ENCODE peak calls at places on chromosome 12, in eight cellular contexts. I, X, T, Q, C, G, R and V are unnamed samples. For H3K27me3, the result is how much of the 10 kb centered on the place peaks cover.

GRCh38 chr12:92302041-92302829 is 156.6 kb upstream of the BTG1 start:
- DNase-seq in C (no peak), X (no peak), G (no peak), Q (no peak), T (no peak), I (no peak), R (no peak), V (no peak)

GRCh38 chr12:124517260-124518050 is 50.0 kb downstream of the NCOR2 start:
- DNase-seq in G (no peak), T (peak), X (peak), R (no peak), I (peak), C (peak), Q (no peak), V (peak)

GRCh38 chr12:113413488-113413939 is 8.7 kb upstream of the SDSL start:
- DNase-seq in Q (peak), X (no peak), T (peak), I (no peak), C (no peak), R (peak), G (no peak), V (peak)

GRCh38 chr12:21662122-21662792 is 4.6 kb upstream of the LDHB start:
- DNase-seq in G (no peak), R (no peak), C (no peak), I (no peak), T (no peak), Q (no peak), X (no peak), V (no peak)

GRCh38 chr12:124188561-124189405 is 106.1 kb upstream of the RFLNA start:
- DNase-seq in I (no peak), T (no peak), X (no peak), C (peak), R (peak), G (no peak), Q (no peak), V (no peak)

GRCh38 chr12:124861492-124861891 is 2.2 kb downstream of the SCARB1 start:
- DNase-seq in X (no peak), T (peak), R (peak), C (peak), I (no peak), G (no peak), Q (peak), V (peak)

GRCh38 chr12:29534935-29535334 is 37.4 kb upstream of the OVCH1 start:
- DNase-seq in T (peak), C (no peak), Q (no peak), I (no peak), R (peak), G (no peak), X (no peak), V (no peak)

GRCh38 chr12:9347328-9348127 is 139.3 kb upstream of the PZP start:
- DNase-seq in X (no peak), I (no peak), Q (peak), T (peak), C (no peak), G (no peak), R (no peak), V (no peak)

GRCh38 chr12:6773662-6774351 is 1.5 kb downstream of the LAG3 start:
- DNase-seq in C (no peak), R (no peak), G (no peak), Q (no peak), T (no peak), X (no peak), I (no peak), V (no peak)

GRCh38 chr12:78494911-78495310 is 369.7 kb upstream of the SYT1 start:
- DNase-seq in I (no peak), R (no peak), Q (peak), X (no peak), G (no peak), T (no peak), C (no peak), V (no peak)

GRCh38 chr12:47717443-47718193 is 7.7 kb downstream of the ENDOU start:
- DNase-seq in R (peak), C (peak), G (no peak), T (peak), I (peak), Q (peak), X (peak), V (peak)

GRCh38 chr12:94745562-94745961 is 95.2 kb upstream of the TMCC3 start:
- DNase-seq in C (no peak), X (no peak), R (no peak), I (no peak), G (no peak), T (no peak), Q (no peak), V (no peak)

GRCh38 chr12:104263580-104264358 is 39.8 kb upstream of the EID3 start:
- DNase-seq in G (no peak), I (no peak), C (no peak), T (peak), R (no peak), X (peak), Q (no peak), V (no peak)

GRCh38 chr12:124184456-124184855 is 110.4 kb upstream of the RFLNA start:
- DNase-seq in R (no peak), T (no peak), X (no peak), I (no peak), Q (no peak), C (no peak), G (no peak), V (no peak)

GRCh38 chr12:62760779-62761178 is 174.2 kb downstream of the PPM1H start:
- DNase-seq in I (no peak), T (peak), X (no peak), Q (peak), G (no peak), R (peak), C (no peak), V (no peak)

GRCh38 chr12:124532331-124532750 is 35.1 kb downstream of the NCOR2 start:
- DNase-seq in R (no peak), I (no peak), Q (no peak), G (no peak), X (peak), C (no peak), T (no peak), V (peak)

GRCh38 chr12:100128509-100128908 is 14.2 kb downstream of the BLTP3B start:
- DNase-seq in T (peak), Q (no peak), R (peak), C (peak), X (peak), G (no peak), I (no peak), V (peak)

GRCh38 chr12:34399631-34400422 is 377.5 kb downstream of the ALG10 start:
- DNase-seq in X (peak), G (no peak), T (no peak), Q (no peak), R (no peak), I (peak), C (no peak), V (peak)

GRCh38 chr12:14239350-14239934 is 126.0 kb upstream of the ATF7IP start:
- DNase-seq in R (peak), Q (peak), T (peak), C (no peak), X (peak), G (no peak), I (no peak), V (peak)

GRCh38 chr12:25585021-25585523 is 32.0 kb upstream of the LMNTD1 start:
- DNase-seq in R (no peak), X (no peak), G (no peak), C (peak), T (peak), Q (no peak), I (peak), V (no peak)

GRCh38 chr12:67827820-67828383 is 161.3 kb upstream of the IFNG-AS1 start:
- DNase-seq in T (peak), C (peak), G (peak), R (peak), Q (peak), I (no peak), X (peak), V (no peak)

GRCh38 chr12:117202033-117202432 is 11.8 kb upstream of the FBXO21 start:
- DNase-seq in T (no peak), I (no peak), C (no peak), Q (no peak), R (no peak), G (no peak), X (no peak), V (no peak)

GRCh38 chr12:87661770-87662402 is 367.3 kb downstream of the C12orf50 start:
- DNase-seq in Q (no peak), X (no peak), C (no peak), R (no peak), G (no peak), T (no peak), I (no peak), V (no peak)

DNA sequence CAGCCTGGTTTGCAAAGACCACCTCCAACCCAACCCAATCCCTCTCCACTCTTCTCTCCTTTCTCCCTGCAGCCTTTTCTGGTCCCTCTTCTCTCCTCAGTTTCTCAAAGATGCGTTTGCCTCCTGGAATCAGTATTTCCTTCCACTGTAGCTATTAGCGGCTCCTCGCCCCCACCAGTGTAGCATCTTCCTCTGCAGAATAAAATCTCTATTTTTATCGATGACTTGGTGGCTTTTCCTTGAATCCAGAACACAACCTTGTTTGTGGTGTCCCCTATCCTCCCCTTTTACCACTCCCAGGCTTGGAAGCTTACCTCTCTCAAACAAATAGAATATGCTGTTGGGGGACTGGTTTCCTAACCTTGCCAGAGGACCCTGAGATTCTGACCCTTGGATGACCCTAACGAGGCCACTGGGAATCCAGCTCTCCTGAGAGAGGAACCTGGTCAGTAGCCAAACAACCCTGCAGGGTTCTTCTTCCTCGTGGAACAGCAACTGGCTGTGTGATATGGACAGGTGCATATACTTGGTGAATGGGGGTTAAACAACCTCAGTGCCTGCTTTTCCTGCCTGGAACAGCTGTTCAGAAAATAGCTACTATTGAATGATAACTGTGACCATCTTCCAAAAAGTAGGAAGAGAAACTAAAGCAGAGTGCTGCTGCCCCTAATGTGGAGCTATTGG is 4.4 kb downstream of the WNT1 start:
- DNase-seq in Q (no peak), R (no peak), X (no peak), G (no peak), T (no peak), I (no peak), C (no peak), V (no peak)
- H3K27me3 ChIP-seq in Q (half or more), R (half or more), X (half or more), G (under half), T (half or more), I (under half), C (half or more), V (half or more)

GRCh38 chr12:57619434-57620244 is 8.4 kb downstream of the ARHGEF25 start:
- DNase-seq in X (no peak), T (no peak), G (no peak), I (no peak), Q (no peak), C (no peak), R (peak), V (no peak)

GRCh38 chr12:57620245-57620935 is 9.2 kb downstream of the ARHGEF25 start:
- DNase-seq in G (no peak), Q (no peak), T (no peak), R (no peak), C (no peak), X (no peak), I (no peak), V (no peak)

GRCh38 chr12:57622293-57623245 is 10.4 kb downstream of the B4GALNT1 start:
- DNase-seq in R (no peak), X (no peak), Q (no peak), G (no peak), T (no peak), C (no peak), I (no peak), V (no peak)

GRCh38 chr12:57621497-57622292 is 10.5 kb downstream of the ARHGEF25 start:
- DNase-seq in I (peak), Q (no peak), R (peak), C (peak), G (peak), X (peak), T (peak), V (peak)

GRCh38 chr12:57620936-57621496 is 9.8 kb downstream of the ARHGEF25 start:
- DNase-seq in Q (no peak), X (peak), R (no peak), I (no peak), T (no peak), G (no peak), C (no peak), V (no peak)
- H3K4me3 ChIP-seq in Q (peak), X (no peak), R (no peak), I (no peak), T (peak), G (peak), C (no peak), V (peak)

GRCh38 chr12:48995061-48995879 is 3.9 kb downstream of the DDN start:
- DNase-seq in T (peak), X (peak), R (peak), G (no peak), Q (peak), I (peak), C (peak), V (peak)

GRCh38 chr12:48997719-48998496 is 1.3 kb downstream of the DDN start:
- DNase-seq in T (no peak), Q (no peak), I (no peak), C (no peak), X (peak), R (no peak), G (no peak), V (peak)

GRCh38 chr12:48998497-48999353 is 450 bp downstream of the DDN start:
- DNase-seq in C (no peak), T (peak), R (no peak), Q (no peak), G (no peak), I (no peak), X (peak), V (no peak)

GRCh38 chr12:48999371-49000131 is at the start of gene DDN:
- DNase-seq in Q (peak), C (no peak), I (peak), T (peak), G (peak), X (peak), R (no peak), V (peak)

DNA sequence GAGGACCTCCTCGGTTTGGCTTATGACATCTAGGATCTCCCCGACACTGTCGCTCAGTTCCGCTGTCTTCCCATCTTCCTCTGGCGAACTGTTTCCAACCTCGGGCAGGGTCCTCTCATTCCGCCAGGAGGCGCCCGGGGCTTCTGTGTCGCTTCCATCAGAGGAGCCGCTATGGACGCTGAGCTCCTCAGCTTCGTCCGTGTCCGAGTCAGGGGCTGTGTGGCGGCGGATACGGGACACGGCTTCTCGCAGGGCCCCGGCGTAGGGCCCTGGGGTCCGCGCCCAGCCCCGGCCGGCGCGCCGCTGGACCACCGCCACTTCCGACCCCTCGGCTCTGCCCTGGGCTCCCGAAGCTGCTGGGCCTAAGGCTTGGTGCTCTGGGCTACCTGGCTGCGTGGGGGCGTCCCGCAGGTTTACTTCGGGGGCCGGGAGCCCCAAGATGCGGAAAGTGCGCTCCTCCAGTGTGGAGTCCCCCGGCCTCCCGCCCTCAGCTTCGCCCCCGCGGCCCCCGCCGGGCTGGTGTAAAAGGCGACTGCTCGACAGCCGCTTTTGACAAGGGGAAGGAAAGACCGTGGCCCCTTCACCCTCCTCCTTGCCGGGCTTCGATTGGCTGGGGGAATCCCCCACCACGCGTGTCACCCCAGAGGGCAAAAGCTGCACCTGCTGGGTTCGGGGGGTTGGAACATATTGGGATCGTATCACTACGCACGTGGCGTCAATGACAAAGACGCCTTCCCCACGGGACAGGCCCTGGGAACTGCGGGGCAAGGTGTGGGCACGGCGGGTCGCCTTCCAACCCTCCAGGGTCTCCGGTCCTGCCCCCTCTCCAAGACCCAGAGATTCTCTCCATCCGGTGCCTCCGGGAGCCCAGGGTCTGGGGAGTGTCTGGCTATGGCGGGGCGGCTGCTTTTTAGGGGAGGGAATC is 2.1 kb downstream of the DDN start:
- DNase-seq in I (peak), R (peak), Q (peak), T (peak), C (peak), G (peak), X (peak), V (peak)
- H3K27me3 ChIP-seq in I (under half), R (under half), Q (under half), T (half or more), C (under half), G (under half), X (under half), V (under half)

GRCh38 chr12:120266180-120266535 is 628 bp upstream of the PXN start:
- DNase-seq in R (no peak), X (no peak), C (no peak), G (no peak), T (no peak), I (no peak), Q (no peak), V (no peak)
- H3K4me3 ChIP-seq in R (no peak), X (peak), C (no peak), G (no peak), T (no peak), I (no peak), Q (no peak), V (no peak)

GRCh38 chr12:57630891-57631433 is 2.0 kb downstream of the B4GALNT1 start:
- DNase-seq in I (no peak), T (no peak), R (no peak), C (no peak), Q (no peak), G (no peak), X (peak), V (no peak)
- H3K27me3 ChIP-seq in I (under half), T (half or more), R (half or more), C (half or more), Q (under half), G (half or more), X (under half), V (under half)

DNA sequence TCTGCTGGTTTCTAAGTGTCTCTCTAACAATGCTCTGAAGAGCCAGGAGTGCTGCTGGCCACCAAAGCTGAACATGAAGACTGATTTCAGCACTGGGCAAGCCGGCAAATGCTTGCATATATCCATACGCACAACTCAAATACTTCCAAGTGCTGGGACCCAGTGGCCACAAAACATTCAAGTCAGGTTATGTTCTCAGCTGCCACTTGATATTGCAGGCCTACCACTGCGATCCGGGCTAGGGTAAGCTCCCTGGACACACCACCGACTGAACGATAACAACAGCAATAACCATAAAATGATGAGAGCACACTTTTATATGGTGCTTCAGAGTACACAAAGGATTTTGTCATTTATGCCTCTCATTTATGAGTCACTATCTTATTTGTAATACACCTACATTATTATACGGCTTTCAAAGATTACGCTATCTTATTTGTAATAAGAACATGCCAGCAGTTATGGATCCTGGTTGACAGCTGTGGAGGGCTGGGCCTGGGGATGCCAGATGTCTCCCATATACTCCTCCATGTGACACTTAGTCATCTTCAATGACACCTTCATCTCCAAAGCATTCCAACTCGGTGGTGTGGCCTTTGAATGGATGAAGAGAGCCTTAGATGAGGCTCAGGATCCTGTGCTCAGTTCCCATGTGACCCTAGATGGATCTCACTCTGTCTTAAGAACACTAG is 35.5 kb downstream of the CRACR2A start:
- DNase-seq in R (no peak), G (no peak), I (no peak), T (no peak), X (no peak), C (no peak), Q (no peak), V (no peak)
- H3K4me3 ChIP-seq in R (no peak), G (no peak), I (no peak), T (no peak), X (no peak), C (no peak), Q (no peak), V (no peak)

GRCh38 chr12:49547090-49547690 is 8.4 kb downstream of the KCNH3 start:
- DNase-seq in T (no peak), X (peak), I (no peak), C (no peak), G (no peak), Q (no peak), R (no peak), V (no peak)

GRCh38 chr12:49549735-49550710 is 11.2 kb downstream of the KCNH3 start:
- DNase-seq in T (no peak), R (no peak), G (no peak), C (no peak), I (no peak), Q (no peak), X (peak), V (no peak)

GRCh38 chr12:49546481-49546880 is 7.7 kb downstream of the KCNH3 start:
- DNase-seq in R (no peak), C (no peak), Q (no peak), I (no peak), T (no peak), X (peak), G (no peak), V (no peak)

GRCh38 chr12:49548822-49549648 is 10.2 kb downstream of the KCNH3 start:
- DNase-seq in G (no peak), I (no peak), Q (no peak), C (peak), X (peak), R (peak), T (peak), V (no peak)

GRCh38 chr12:49548481-49548821 is 9.6 kb downstream of the KCNH3 start:
- DNase-seq in Q (no peak), T (no peak), I (no peak), R (no peak), C (no peak), G (no peak), X (peak), V (no peak)
- H3K27me3 ChIP-seq in Q (under half), T (half or more), I (under half), R (under half), C (under half), G (under half), X (under half), V (under half)